ENCODE peak calls at places on chromosomes 7 and 10, in four cellular contexts. R is activated CD8-positive, alpha-beta memory T cell treated with anti-CD3 and anti-CD28 coated beads for 4 hours; A is brain pericyte; T is hippocampal formation. S is an unnamed sample.

GRCh38 chr7:91348686-91349085 is 84.5 kb downstream of the FZD1 start:
- DNase-seq in T (no peak), R (no peak), A (no peak), S (no peak)

GRCh38 chr10:75640803-75641202 is 209.4 kb downstream of the LRMDA start:
- DNase-seq in R (no peak), T (no peak), A (no peak), S (no peak)

GRCh38 chr10:30219977-30220751 is 128.9 kb downstream of the MTPAP start:
- DNase-seq in R (no peak), T (no peak), A (no peak), S (no peak)

GRCh38 chr10:90579602-90580242 is 278.1 kb downstream of the HTR7 start:
- DNase-seq in R (no peak), T (no peak), A (no peak), S (no peak)

GRCh38 chr10:88293073-88293472 is 290.0 kb downstream of the RNLS start:
- DNase-seq in R (no peak), A (no peak), T (no peak), S (no peak)

GRCh38 chr10:78438094-78438906 is 404.6 kb downstream of the RPS24 start:
- DNase-seq in A (no peak), R (no peak), T (no peak), S (no peak)

GRCh38 chr7:98815313-98815712 is 54.5 kb downstream of the TMEM130 start:
- DNase-seq in T (no peak), R (no peak), A (no peak), S (no peak)

GRCh38 chr7:83996879-83997278 is 197.7 kb downstream of the SEMA3A start:
- DNase-seq in R (no peak), T (no peak), A (no peak), S (no peak)

GRCh38 chr10:75878586-75878985 is 447.2 kb downstream of the LRMDA start:
- DNase-seq in T (no peak), R (no peak), A (no peak), S (no peak)

GRCh38 chr7:106175507-106175906 is 63.4 kb upstream of the SYPL1 start:
- DNase-seq in R (no peak), A (no peak), T (no peak), S (no peak)

GRCh38 chr7:38756521-38756920 is 125.3 kb upstream of the AMPH start:
- DNase-seq in A (no peak), R (no peak), T (no peak), S (no peak)

GRCh38 chr7:77226357-77226839 is 26.8 kb upstream of the FGL2 start:
- DNase-seq in R (no peak), A (no peak), T (no peak), S (no peak)

GRCh38 chr10:23361665-23362064 is 17.1 kb upstream of the C10orf67 start:
- DNase-seq in R (no peak), T (no peak), A (no peak), S (no peak)

GRCh38 chr7:18706648-18707047 is 211.1 kb downstream of the HDAC9 start:
- DNase-seq in R (no peak), A (no peak), T (no peak), S (no peak)

S was measured in central memory CD8-positive, alpha-beta T cell.